ENCODE peak calls at places on chromosomes 11 and 22, in four cellular contexts. P, U, W and R are unnamed samples.
A peak's percentile ranks its signal among the peaks of the same experiment; 100 is the strongest.

GRCh38 chr11:118434553-118435232 is 1.6 kb upstream of the KMT2A start:
- DNase-seq in P (peak; percentile 72), U (no peak), W (peak; percentile 75), R (no peak)

GRCh38 chr11:119728226-119728626 is 774 bp downstream of the NECTIN1 start:
- DNase-seq in P (no peak), W (no peak), U (peak; percentile 37), R (no peak)

GRCh38 chr11:13174090-13174489 is 103.5 kb upstream of the BMAL1 start:
- DNase-seq in P (no peak), U (no peak), W (no peak), R (no peak)

GRCh38 chr11:61880454-61880853 is 10.9 kb downstream of the FADS3 start:
- DNase-seq in P (no peak), W (no peak), U (no peak), R (no peak)

GRCh38 chr11:112477152-112477928 is 216.7 kb upstream of the PLET1 start:
- DNase-seq in U (no peak), W (no peak), P (no peak), R (no peak)

GRCh38 chr22:24951942-24952836 is at the start of gene KIAA1671:
- DNase-seq in U (peak; percentile 71), P (no peak), W (peak; percentile 95), R (no peak)

GRCh38 chr11:117328414-117329010 is 858 bp downstream of the CEP164 start:
- DNase-seq in W (no peak), P (no peak), U (no peak), R (no peak)

GRCh38 chr22:31969789-31970489 is 25.6 kb downstream of the YWHAH start:
- DNase-seq in W (peak; percentile 85), P (peak; percentile 42), U (peak; percentile 69), R (peak; percentile 66)

GRCh38 chr11:32440920-32441319 is 5.6 kb upstream of the WT1 start:
- DNase-seq in W (no peak), U (no peak), P (no peak), R (no peak)

GRCh38 chr22:44461083-44461375 is 37.0 kb downstream of the RTL6 start:
- DNase-seq in U (no peak), P (no peak), W (no peak), R (no peak)

GRCh38 chr22:46749682-46750529 is 11.9 kb upstream of the CERK start:
- DNase-seq in U (no peak), W (peak; percentile 68), P (no peak), R (no peak)

GRCh38 chr22:39175127-39176066 is 22.9 kb upstream of the CBX7 start:
- DNase-seq in W (peak; percentile 86), P (no peak), U (no peak), R (no peak)

GRCh38 chr22:33819743-33820142 is 100.5 kb downstream of the LARGE1 start:
- DNase-seq in W (no peak), U (no peak), P (no peak), R (no peak)

GRCh38 chr11:12723410-12724297 is 49.4 kb downstream of the TEAD1 start:
- DNase-seq in W (no peak), U (peak; percentile 85), P (no peak), R (peak; percentile 92)

GRCh38 chr11:95704865-95705264 is 84.7 kb downstream of the FAM76B start:
- DNase-seq in P (no peak), W (no peak), U (no peak), R (no peak)
- H3K27ac ChIP-seq in P (no peak overlapping the region), W (no peak overlapping the region), U (no peak overlapping the region), R (no peak overlapping the region)

GRCh38 chr11:17229481-17230152 is 21.8 kb upstream of the PIK3C2A start:
- DNase-seq in U (no peak), W (no peak), P (no peak), R (no peak)

GRCh38 chr11:17230867-17231851 is 23.4 kb upstream of the PIK3C2A start:
- DNase-seq in U (no peak), P (peak; percentile 73), W (no peak), R (no peak)
- H3K27ac ChIP-seq in U (no peak overlapping the region), P (peak overlapping the region; percentile 65), W (no peak overlapping the region), R (no peak overlapping the region)

GRCh38 chr11:106059617-106060016 is 17.5 kb downstream of the KBTBD3 start:
- DNase-seq in W (no peak), P (no peak), U (no peak), R (no peak)
- H3K27ac ChIP-seq in W (no peak overlapping the region), P (no peak overlapping the region), U (no peak overlapping the region), R (no peak overlapping the region)

DNA sequence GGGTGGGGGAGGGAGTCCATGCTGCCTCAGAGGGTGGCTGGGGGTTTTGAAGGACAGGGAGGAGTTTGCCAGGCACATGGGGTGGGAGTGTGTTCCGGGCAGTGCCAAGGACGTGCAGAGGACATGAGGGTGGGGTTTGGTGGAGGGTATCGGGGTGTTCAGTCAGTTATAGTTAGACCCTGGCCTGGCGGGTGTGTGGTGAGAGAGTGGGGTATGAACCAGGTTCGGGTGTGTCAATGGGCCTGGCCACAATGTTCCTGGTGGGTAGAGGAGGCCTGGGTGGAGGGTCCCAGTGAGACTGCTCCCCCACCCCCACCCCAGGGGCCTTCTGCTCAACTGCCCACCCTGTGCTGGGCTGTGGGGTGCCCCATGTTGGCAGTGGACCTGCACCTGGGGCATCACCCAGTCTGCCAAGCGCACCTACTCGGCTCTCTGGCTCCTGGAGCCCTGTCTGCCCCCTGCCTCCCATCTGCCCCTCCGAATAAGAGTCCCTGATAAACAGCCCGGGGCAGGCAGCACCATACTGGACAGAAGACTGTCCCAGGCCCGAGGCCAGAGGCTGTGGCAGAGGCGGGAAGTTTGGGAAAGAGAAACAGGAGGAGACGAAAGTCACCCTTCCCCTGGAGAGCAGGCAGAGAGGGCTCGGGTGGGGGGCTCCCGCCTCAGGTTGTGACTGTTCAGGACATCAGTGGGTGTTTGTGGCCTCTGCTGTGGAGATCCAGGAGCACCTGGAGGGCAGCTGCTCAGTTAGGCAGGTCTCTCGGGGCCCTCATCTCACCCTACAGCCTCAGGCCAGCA is 4.1 kb downstream of the PIM3 start:
- DNase-seq in U (no peak), W (peak; percentile 74), P (no peak), R (no peak)
- H3K27ac ChIP-seq in U (no peak overlapping the region), W (peak overlapping the region; percentile 97), P (no peak overlapping the region), R (no peak overlapping the region)

GRCh38 chr11:95455228-95455627 is 224.2 kb upstream of the SESN3 start:
- DNase-seq in W (no peak), P (no peak), U (no peak), R (no peak)

GRCh38 chr11:95461858-95462257 is 230.9 kb upstream of the SESN3 start:
- DNase-seq in U (no peak), W (no peak), P (no peak), R (no peak)

GRCh38 chr11:95456704-95457491 is 225.9 kb upstream of the SESN3 start:
- DNase-seq in W (no peak), U (no peak), P (no peak), R (no peak)

GRCh38 chr11:95461348-95461747 is 230.3 kb upstream of the SESN3 start:
- DNase-seq in U (no peak), W (no peak), P (no peak), R (no peak)

GRCh38 chr11:95459268-95460040 is 228.5 kb upstream of the SESN3 start:
- DNase-seq in U (no peak), P (no peak), W (no peak), R (no peak)
- H3K27ac ChIP-seq in U (no peak overlapping the region), P (no peak overlapping the region), W (peak overlapping the region; percentile 44), R (peak overlapping the region; percentile 45)